ENCODE peak calls at places on chromosomes 7 and 10, in seven cellular contexts. L is iris pigment epithelial cell; N is GM03348; I is CD4-positive, alpha-beta T cell; G is activated CD4-positive, CD25-positive, alpha-beta regulatory T cell; U is AG08396; W is fibroblast of the aortic adventitia. P is an unnamed sample.

GRCh38 chr7:133853706-133854276 is 273.3 kb upstream of the LRGUK start:
- DNase-seq in L (peak), N (peak), I (no peak), G (no peak), U (peak), W (peak), P (peak)

GRCh38 chr10:103506061-103506460 is 12.6 kb downstream of the NEURL1 start:
- DNase-seq in L (no peak), N (no peak), I (no peak), G (no peak), U (no peak), W (no peak), P (no peak)

GRCh38 chr7:4889682-4890081 is 6.2 kb upstream of the RADIL start:
- DNase-seq in L (no peak), N (no peak), I (no peak), G (no peak), U (no peak), W (no peak), P (no peak)

GRCh38 chr10:96338279-96338925 is 20.4 kb downstream of the OPALIN start:
- DNase-seq in L (no peak), N (no peak), I (no peak), G (no peak), U (no peak), W (no peak), P (no peak)

GRCh38 chr7:6533893-6534804 is 17.1 kb downstream of the GRID2IP start:
- DNase-seq in L (no peak), N (no peak), I (no peak), G (no peak), U (no peak), W (no peak), P (no peak)

GRCh38 chr7:7858559-7858958 is 110.0 kb upstream of the GLCCI1 start:
- DNase-seq in L (no peak), N (no peak), I (no peak), G (no peak), U (no peak), W (no peak), P (no peak)

GRCh38 chr10:86340176-86340990 is 26.2 kb downstream of the GRID1 start:
- DNase-seq in L (no peak), N (no peak), I (no peak), G (no peak), U (no peak), W (no peak), P (no peak)

GRCh38 chr10:114876169-114876568 is 54.6 kb downstream of the FHIP2A start:
- DNase-seq in L (no peak), N (no peak), I (no peak), G (no peak), U (no peak), W (no peak), P (no peak)

GRCh38 chr10:69303632-69304035 is 25.3 kb downstream of the HK1 start:
- DNase-seq in L (peak), N (no peak), I (no peak), G (no peak), U (no peak), W (peak), P (no peak)

GRCh38 chr10:52679117-52679516 is 93.5 kb downstream of the MBL2 start:
- DNase-seq in L (no peak), N (no peak), I (no peak), G (no peak), U (no peak), W (no peak), P (no peak)

GRCh38 chr10:48495282-48496045 is 109.4 kb downstream of the ARHGAP22 start:
- DNase-seq in L (no peak), N (no peak), I (no peak), G (no peak), U (no peak), W (no peak), P (no peak)

GRCh38 chr7:117728858-117729257 is 144.4 kb downstream of the CTTNBP2 start:
- DNase-seq in L (peak), N (no peak), I (no peak), G (no peak), U (no peak), W (no peak), P (no peak)

GRCh38 chr7:2028733-2029132 is 204.0 kb downstream of the MAD1L1 start:
- DNase-seq in L (no peak), N (no peak), I (no peak), G (no peak), U (no peak), W (no peak), P (no peak)

GRCh38 chr10:121516483-121516882 is 81.8 kb downstream of the FGFR2 start:
- DNase-seq in L (no peak), N (no peak), I (no peak), G (no peak), U (no peak), W (no peak), P (no peak)

GRCh38 chr7:152924238-152924637 is 164.7 kb downstream of the ACTR3B start:
- DNase-seq in L (no peak), N (no peak), I (no peak), G (no peak), U (no peak), W (no peak), P (no peak)

GRCh38 chr10:60704480-60704879 is 73.8 kb upstream of the CDK1 start:
- DNase-seq in L (peak), N (no peak), I (no peak), G (no peak), U (no peak), W (no peak), P (no peak)

GRCh38 chr10:60170250-60170649 is 219.4 kb downstream of the ANK3 start:
- DNase-seq in L (peak), N (no peak), I (no peak), G (no peak), U (no peak), W (no peak), P (no peak)

GRCh38 chr7:34385385-34385784 is 272.6 kb upstream of the NPSR1 start:
- DNase-seq in L (no peak), N (peak), I (no peak), G (no peak), U (no peak), W (no peak), P (peak)

GRCh38 chr7:12683678-12684077 is 3.8 kb upstream of the ARL4A start:
- DNase-seq in L (no peak), N (peak), I (no peak), G (no peak), U (peak), W (peak), P (peak)

GRCh38 chr7:1692500-1693418 is 22.7 kb downstream of the ELFN1 start:
- DNase-seq in L (no peak), N (no peak), I (no peak), G (no peak), U (no peak), W (no peak), P (no peak)

GRCh38 chr10:12849351-12850181 is 151.9 kb downstream of the CCDC3 start:
- DNase-seq in L (no peak), N (no peak), I (no peak), G (no peak), U (no peak), W (peak), P (no peak)

GRCh38 chr10:974038-974784 is 14.0 kb upstream of the GTPBP4 start:
- DNase-seq in L (peak), N (no peak), I (no peak), G (no peak), U (no peak), W (peak), P (no peak)

P was measured in AG10803.